ENCODE peak calls at places on chromosomes 16 and 17, in six cellular contexts. X, B, F, P, A and D are unnamed samples.

GRCh38 chr16:65660390-65660789 is 538.5 kb upstream of the CDH11 start:
- DNase-seq in X (peak), B (no peak), F (no peak), P (no peak), A (no peak), D (no peak)

GRCh38 chr17:17494499-17495447 is 1.4 kb downstream of the RASD1 start:
- DNase-seq in X (peak), B (no peak), F (no peak), P (no peak), A (peak), D (peak)

GRCh38 chr17:57533684-57534305 is 211.3 kb downstream of the CCDC182 start:
- DNase-seq in X (no peak), B (no peak), F (no peak), P (peak), A (no peak), D (no peak)

GRCh38 chr16:71564377-71564967 is 12.4 kb downstream of the TAT start:
- DNase-seq in X (peak), B (no peak), F (no peak), P (no peak), A (peak), D (no peak)

GRCh38 chr17:8162997-8163977 is 539 bp upstream of the VAMP2 start:
- DNase-seq in X (no peak), B (no peak), F (peak), P (no peak), A (no peak), D (no peak)

GRCh38 chr17:70569131-70569530 is 399.8 kb downstream of the KCNJ2 start:
- DNase-seq in X (no peak), B (no peak), F (no peak), P (no peak), A (no peak), D (no peak)

GRCh38 chr16:50573947-50574751 is 26.0 kb downstream of the NKD1 start:
- DNase-seq in X (no peak), B (no peak), F (no peak), P (no peak), A (no peak), D (no peak)

GRCh38 chr16:20938426-20938825 is 37.9 kb downstream of the LYRM1 start:
- DNase-seq in X (peak), B (no peak), F (no peak), P (no peak), A (no peak), D (no peak)

GRCh38 chr17:27849474-27850185 is 43.5 kb downstream of the LYRM9 start:
- DNase-seq in X (no peak), B (no peak), F (no peak), P (no peak), A (no peak), D (no peak)

GRCh38 chr17:80803451-80804428 is 187.9 kb upstream of the CHMP6 start:
- DNase-seq in X (no peak), B (no peak), F (no peak), P (no peak), A (no peak), D (no peak)

GRCh38 chr17:6597727-6598126 is 41.4 kb upstream of the PITPNM3 start:
- DNase-seq in X (no peak), B (peak), F (no peak), P (no peak), A (no peak), D (no peak)

GRCh38 chr17:17840751-17841591 is 4.2 kb upstream of the SREBF1 start:
- DNase-seq in X (peak), B (no peak), F (no peak), P (peak), A (no peak), D (no peak)

GRCh38 chr17:80214012-80214877 is 5.9 kb downstream of the SGSH start:
- DNase-seq in X (no peak), B (no peak), F (no peak), P (no peak), A (no peak), D (no peak)

GRCh38 chr17:2749058-2749783 is at the start of gene CCDC92B:
- DNase-seq in X (no peak), B (no peak), F (peak), P (no peak), A (no peak), D (no peak)

GRCh38 chr17:62689441-62690167 is 62.1 kb downstream of the MRC2 start:
- DNase-seq in X (no peak), B (no peak), F (no peak), P (no peak), A (no peak), D (no peak)

GRCh38 chr16:8632675-8633182 is 11.2 kb downstream of the METTL22 start:
- DNase-seq in X (no peak), B (no peak), F (no peak), P (peak), A (no peak), D (peak)

GRCh38 chr16:30430428-30430970 is 669 bp upstream of the DCTPP1 start:
- DNase-seq in X (no peak), B (no peak), F (peak), P (no peak), A (no peak), D (no peak)

GRCh38 chr16:30429418-30429677 is 482 bp downstream of the DCTPP1 start:
- DNase-seq in X (no peak), B (no peak), F (no peak), P (no peak), A (no peak), D (no peak)

GRCh38 chr16:30434852-30435251 is 5.0 kb upstream of the DCTPP1 start:
- DNase-seq in X (no peak), B (no peak), F (no peak), P (no peak), A (no peak), D (no peak)

GRCh38 chr16:30428055-30428454 is 1.8 kb downstream of the DCTPP1 start:
- DNase-seq in X (no peak), B (no peak), F (no peak), P (no peak), A (no peak), D (no peak)

DNA sequence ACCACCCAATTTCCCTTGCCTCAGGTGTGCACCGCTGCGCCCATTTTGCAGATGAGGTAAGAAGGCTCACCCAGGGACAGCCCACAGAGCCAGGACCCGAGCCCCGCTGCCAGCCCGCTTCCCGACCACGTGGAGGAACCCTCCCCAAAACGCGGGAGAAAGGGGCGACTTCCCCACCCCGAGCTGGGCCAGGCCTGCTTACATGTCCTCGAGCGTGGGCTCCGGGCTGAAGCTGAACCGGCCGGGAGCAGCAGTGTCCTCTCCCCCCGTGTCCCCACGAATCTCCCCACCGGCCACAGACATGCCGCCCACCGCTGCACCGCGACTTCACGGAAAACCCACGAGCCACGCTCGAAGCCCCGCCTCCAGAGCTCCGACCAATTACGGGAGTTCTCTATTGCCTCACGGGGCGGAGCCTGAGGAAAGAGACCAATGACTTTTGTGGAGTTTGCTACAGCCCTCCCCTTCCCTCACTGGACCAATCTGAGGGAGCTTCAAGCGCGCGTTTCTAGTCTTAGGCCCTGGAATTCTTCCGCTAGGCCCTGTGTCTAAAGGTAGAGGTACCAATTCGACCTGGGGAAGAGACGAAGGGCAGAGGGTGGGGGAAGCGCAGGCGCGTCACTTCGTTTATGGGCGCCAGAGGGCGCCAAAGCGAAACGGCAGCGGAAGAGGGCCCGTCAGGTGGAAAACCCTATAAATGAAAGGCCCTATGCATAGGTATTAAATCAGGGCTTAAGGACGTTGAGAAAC is at the start of gene DCTPP1:
- DNase-seq in X (peak), B (peak), F (peak), P (peak), A (peak), D (peak)
- H3K4me3 ChIP-seq in X (peak), B (peak), F (peak), P (peak), A (peak), D (peak)

GRCh38 chr17:40342575-40343058 is 21.9 kb downstream of the GJD3 start:
- DNase-seq in X (no peak), B (no peak), F (no peak), P (no peak), A (no peak), D (no peak)

GRCh38 chr17:40340327-40340726 is 24.2 kb downstream of the GJD3 start:
- DNase-seq in X (no peak), B (no peak), F (no peak), P (no peak), A (no peak), D (no peak)

GRCh38 chr17:40340880-40341807 is 23.4 kb downstream of the GJD3 start:
- DNase-seq in X (peak), B (peak), F (peak), P (no peak), A (peak), D (peak)

GRCh38 chr17:40343126-40344119 is 21.1 kb downstream of the GJD3 start:
- DNase-seq in X (no peak), B (no peak), F (no peak), P (peak), A (no peak), D (no peak)

DNA sequence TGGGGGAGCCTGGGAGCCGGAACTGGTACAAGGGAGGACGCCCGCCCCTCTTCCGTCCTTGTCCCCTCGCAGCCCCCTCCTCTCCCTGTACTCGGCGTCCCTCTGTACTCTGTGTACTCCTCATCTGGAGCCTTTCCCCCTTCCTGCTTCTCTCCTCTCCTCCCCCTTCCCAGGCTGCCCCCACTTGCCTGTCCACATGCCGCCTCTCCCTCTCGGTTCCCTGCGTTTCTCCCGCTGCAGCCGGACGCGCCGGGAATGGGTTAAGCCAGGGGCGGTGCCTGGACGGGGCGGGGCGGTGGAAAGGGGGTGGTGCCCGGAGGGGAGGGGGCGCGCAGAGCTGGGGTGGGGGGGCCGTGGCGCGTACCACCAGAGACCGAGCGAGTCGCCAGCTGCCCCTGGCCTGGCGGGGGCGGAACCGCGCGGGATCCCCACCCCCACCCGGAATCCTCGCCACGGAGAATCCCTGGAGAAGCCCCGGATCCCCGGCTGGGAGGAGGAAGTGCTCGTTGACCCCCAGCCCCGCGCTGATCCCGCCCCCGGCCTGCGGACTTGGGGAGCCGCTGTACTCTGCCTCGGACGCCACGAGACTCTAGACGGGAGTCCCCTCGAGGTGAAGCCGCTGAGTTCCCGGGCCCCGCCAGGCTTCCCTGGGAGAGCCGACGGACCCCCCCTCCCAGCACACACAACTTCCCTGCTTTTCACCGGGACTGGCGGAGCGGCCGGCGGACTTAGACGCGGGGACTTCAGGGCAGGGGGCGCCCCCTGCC is 22.5 kb downstream of the GJD3 start:
- DNase-seq in X (peak), B (peak), F (peak), P (no peak), A (no peak), D (peak)
- H3K4me3 ChIP-seq in X (peak), B (peak), F (peak), P (no peak), A (peak), D (peak)

DNA sequence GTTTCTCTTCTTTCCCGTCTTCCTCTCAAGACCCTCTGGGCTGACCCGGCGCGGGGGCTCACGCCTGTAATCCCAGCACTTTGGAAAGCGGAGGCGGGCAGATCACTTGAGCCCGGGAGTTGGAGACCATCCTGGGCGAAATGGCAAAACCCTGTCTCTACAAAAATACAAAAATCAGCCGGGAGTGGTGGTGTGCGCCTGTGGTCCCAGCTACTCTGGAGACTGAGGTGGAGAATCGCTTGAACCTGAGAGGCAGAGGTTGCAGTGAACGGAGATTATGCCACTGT is 3.1 kb downstream of the HOXB1 start:
- DNase-seq in X (no peak), B (no peak), F (no peak), P (no peak), A (no peak), D (no peak)
- H3K4me3 ChIP-seq in X (no peak), B (no peak), F (no peak), P (no peak), A (no peak), D (no peak)

GRCh38 chr16:19406891-19407491 is 10.7 kb upstream of the TMC5 start:
- DNase-seq in X (no peak), B (no peak), F (no peak), P (no peak), A (no peak), D (no peak)

GRCh38 chr16:19411298-19411697 is 6.4 kb upstream of the TMC5 start:
- DNase-seq in X (no peak), B (no peak), F (no peak), P (no peak), A (no peak), D (no peak)

GRCh38 chr16:19415461-19415860 is 2.2 kb upstream of the TMC5 start:
- DNase-seq in X (no peak), B (no peak), F (no peak), P (no peak), A (no peak), D (peak)

GRCh38 chr16:19415918-19416317 is 1.8 kb upstream of the TMC5 start:
- DNase-seq in X (no peak), B (no peak), F (no peak), P (no peak), A (no peak), D (no peak)

DNA sequence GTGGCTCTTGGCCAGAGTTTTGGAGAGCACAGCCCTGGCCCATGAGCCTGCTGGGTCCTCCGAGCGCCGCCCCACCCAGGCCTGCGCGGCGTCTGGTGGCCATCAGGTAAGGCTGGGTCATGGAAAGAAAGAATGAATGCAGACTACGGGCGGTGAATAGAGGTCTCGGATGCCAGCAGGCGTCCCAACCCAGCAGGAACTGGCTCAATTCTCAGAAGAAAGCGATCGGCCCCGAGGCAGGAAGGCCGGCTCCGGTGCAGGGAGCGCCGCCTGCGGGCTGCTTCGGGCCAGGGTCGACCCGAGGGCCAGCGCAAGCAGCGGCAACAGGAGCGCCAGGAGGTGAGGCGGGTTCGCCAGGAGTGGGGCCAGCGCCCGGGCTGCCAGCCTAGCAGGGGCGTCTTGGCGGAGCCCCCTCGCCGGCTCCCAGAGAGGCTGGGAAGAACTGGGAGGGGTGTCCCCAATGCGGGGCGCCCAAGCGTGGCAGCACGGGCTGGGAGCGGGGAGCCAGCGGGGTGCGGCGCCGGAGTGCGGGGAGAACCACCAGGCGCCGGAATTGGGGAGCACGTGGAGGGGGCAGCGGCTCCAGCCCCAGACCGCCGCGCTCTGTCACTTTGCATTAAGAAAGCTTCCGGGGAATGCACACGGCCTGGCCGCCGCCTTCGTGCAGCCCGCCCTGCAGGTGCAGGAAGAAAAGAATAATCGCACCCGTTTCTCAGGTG is 7.1 kb upstream of the TMC5 start:
- DNase-seq in X (no peak), B (peak), F (peak), P (no peak), A (peak), D (peak)
- H3K4me3 ChIP-seq in X (no peak), B (peak), F (no peak), P (no peak), A (peak), D (peak)

GRCh38 chr16:24986512-24987303 is 28.5 kb downstream of the ARHGAP17 start:
- DNase-seq in X (peak), B (peak), F (no peak), P (peak), A (no peak), D (no peak)
- H3K4me3 ChIP-seq in X (no peak), B (peak), F (peak), P (no peak), A (no peak), D (no peak)